ENCODE peak calls at places on chromosomes 1 and 21, in nine cellular contexts. F is NCI-H1694; R is NCI-H1436; P is Caki2; B is NCI-H1105; W is OCI-LY7; E is naive thymus-derived CD8-positive, alpha-beta T cell; Y is heart right ventricle; L is cardiac muscle cell. I is an unnamed sample.

GRCh38 chr1:153963850-153964331 is 554 bp upstream of the SLC39A1 start:
- DNase-seq in F (no peak), R (peak; percentile 11), P (no peak), B (peak; percentile 22), W (no peak), E (no peak), Y (no peak), L (peak; percentile 38), I (no peak)

GRCh38 chr1:185495898-185496297 is 178.9 kb upstream of the IVNS1ABP start:
- DNase-seq in F (no peak), R (no peak), P (no peak), B (no peak), W (no peak), E (no peak), Y (no peak), L (no peak), I (no peak)

GRCh38 chr1:29953938-29954337 is 717.6 kb downstream of the PTPRU start:
- DNase-seq in F (no peak), R (no peak), P (no peak), B (no peak), W (no peak), E (no peak), Y (no peak), L (no peak), I (no peak)

GRCh38 chr1:168672278-168672677 is 56.7 kb downstream of the DPT start:
- DNase-seq in F (no peak), R (no peak), P (no peak), B (no peak), W (no peak), E (no peak), Y (no peak), L (no peak), I (no peak)

GRCh38 chr1:87392241-87393192 is 63.8 kb downstream of the LMO4 start:
- DNase-seq in F (no peak), R (no peak), P (peak; percentile 11), B (no peak), W (no peak), E (no peak), Y (no peak), L (peak; percentile 46), I (no peak)

GRCh38 chr1:182633657-182634281 is 29.6 kb upstream of the RGS16 start:
- DNase-seq in F (peak; percentile 98), R (peak; percentile 57), P (no peak), B (peak; percentile 61), W (peak; percentile 86), E (no peak), Y (no peak), L (no peak), I (no peak)

GRCh38 chr1:214271174-214271858 is 9.6 kb upstream of the SMYD2 start:
- DNase-seq in F (no peak), R (no peak), P (no peak), B (no peak), W (no peak), E (no peak), Y (no peak), L (no peak), I (no peak)

GRCh38 chr1:81617308-81618027 is 183.3 kb upstream of the ADGRL2 start:
- DNase-seq in F (no peak), R (no peak), P (no peak), B (no peak), W (no peak), E (no peak), Y (no peak), L (peak; percentile 36), I (no peak)

GRCh38 chr1:193479187-193479586 is 292.8 kb upstream of the B3GALT2 start:
- DNase-seq in F (no peak), R (no peak), P (no peak), B (no peak), W (peak; percentile 87), E (peak; percentile 92), Y (no peak), L (no peak), I (no peak)

GRCh38 chr1:216045400-216045799 is 377.8 kb downstream of the USH2A start:
- DNase-seq in F (no peak), R (no peak), P (peak; percentile 73), B (no peak), W (no peak), E (no peak), Y (no peak), L (peak; percentile 69), I (no peak)

GRCh38 chr1:176744142-176744541 is 281.2 kb downstream of the PAPPA2 start:
- DNase-seq in F (no peak), R (no peak), P (no peak), B (no peak), W (no peak), E (no peak), Y (no peak), L (no peak), I (no peak)

GRCh38 chr1:23167353-23168078 is 1.1 kb downstream of the LUZP1 start:
- DNase-seq in F (no peak), R (peak; percentile 7), P (peak; percentile 47), B (no peak), W (peak; percentile 45), E (peak; percentile 38), Y (peak; percentile 37), L (peak; percentile 61), I (peak; percentile 74)

GRCh38 chr1:233061265-233061664 is 110.9 kb downstream of the NTPCR start:
- DNase-seq in F (no peak), R (peak; percentile 23), P (no peak), B (no peak), W (no peak), E (no peak), Y (no peak), L (no peak), I (no peak)

GRCh38 chr1:109197163-109198042 is 16.3 kb upstream of the SARS1 start:
- DNase-seq in F (no peak), R (no peak), P (peak; percentile 94), B (no peak), W (no peak), E (no peak), Y (peak; percentile 20), L (peak; percentile 96), I (no peak)

GRCh38 chr1:93672477-93673158 is 9.0 kb downstream of the BCAR3 start:
- DNase-seq in F (no peak), R (no peak), P (no peak), B (no peak), W (no peak), E (no peak), Y (no peak), L (no peak), I (no peak)

GRCh38 chr1:205398586-205398985 is 23.3 kb downstream of the LEMD1 start:
- DNase-seq in F (no peak), R (no peak), P (no peak), B (no peak), W (no peak), E (no peak), Y (no peak), L (no peak), I (no peak)

GRCh38 chr1:118223426-118223825 is 38.4 kb upstream of the SPAG17 start:
- DNase-seq in F (no peak), R (no peak), P (no peak), B (no peak), W (peak; percentile 7), E (no peak), Y (peak; percentile 15), L (peak; percentile 21), I (no peak)

GRCh38 chr1:209607102-209607794 is 23.7 kb downstream of the CAMK1G start:
- DNase-seq in F (no peak), R (no peak), P (peak; percentile 67), B (no peak), W (no peak), E (no peak), Y (no peak), L (no peak), I (no peak)

GRCh38 chr1:46533179-46533864 is 18.1 kb downstream of the KNCN start:
- DNase-seq in F (no peak), R (no peak), P (no peak), B (peak; percentile 66), W (no peak), E (peak; percentile 65), Y (no peak), L (peak; percentile 62), I (peak; percentile 58)

GRCh38 chr21:17585875-17586450 is 26.7 kb downstream of the BTG3 start:
- DNase-seq in F (peak; percentile 89), R (peak; percentile 25), P (peak; percentile 13), B (peak; percentile 33), W (peak; percentile 72), E (peak; percentile 42), Y (peak; percentile 11), L (peak; percentile 74), I (no peak)

GRCh38 chr1:165073402-165074007 is 283.0 kb downstream of the LMX1A start:
- DNase-seq in F (peak; percentile 67), R (peak; percentile 74), P (peak; percentile 34), B (peak; percentile 71), W (peak; percentile 38), E (no peak), Y (no peak), L (peak; percentile 72), I (no peak)

GRCh38 chr1:230113605-230114241 is 46.7 kb downstream of the GALNT2 start:
- DNase-seq in F (no peak), R (no peak), P (peak; percentile 83), B (no peak), W (no peak), E (no peak), Y (peak; percentile 40), L (peak; percentile 87), I (no peak)

GRCh38 chr1:214174508-214175199 is 106.3 kb upstream of the SMYD2 start:
- DNase-seq in F (no peak), R (no peak), P (no peak), B (no peak), W (no peak), E (no peak), Y (no peak), L (no peak), I (no peak)

GRCh38 chr1:233183226-233184020 is 112.1 kb downstream of the PCNX2 start:
- DNase-seq in F (no peak), R (no peak), P (no peak), B (no peak), W (no peak), E (no peak), Y (no peak), L (no peak), I (no peak)

GRCh38 chr1:23722652-23723051 is 20.6 kb upstream of the ELOA start:
- DNase-seq in F (no peak), R (no peak), P (no peak), B (no peak), W (peak; percentile 45), E (no peak), Y (no peak), L (no peak), I (no peak)

GRCh38 chr1:94805912-94806311 is 14.2 kb upstream of the SLC44A3 start:
- DNase-seq in F (peak; percentile 85), R (peak; percentile 36), P (peak; percentile 6), B (peak; percentile 20), W (peak; percentile 64), E (peak; percentile 52), Y (peak; percentile 42), L (peak; percentile 78), I (no peak)

GRCh38 chr1:9410737-9411297 is 118.1 kb downstream of the SPSB1 start:
- DNase-seq in F (no peak), R (no peak), P (peak; percentile 48), B (no peak), W (peak; percentile 71), E (no peak), Y (no peak), L (peak; percentile 86), I (no peak)

GRCh38 chr1:47431534-47431933 is 6.3 kb upstream of the FOXD2 start:
- DNase-seq in F (no peak), R (no peak), P (peak; percentile 32), B (no peak), W (peak; percentile 31), E (no peak), Y (no peak), L (peak; percentile 84), I (no peak)